ENCODE peak calls at places on chromosomes 16 and 17, in eight cellular contexts. One of them, this sample, is unnamed.

GRCh38 chr17:67422887-67423286 is 45.8 kb downstream of the PITPNC1 start:
- DNase-seq in cardiac fibroblast: no peak
- DNase-seq in AG10803: no peak
- DNase-seq in IMR-90: no peak
- DNase-seq in HL-60: no peak
- DNase-seq in astrocyte: peak
- DNase-seq in foreskin fibroblast: no peak
- DNase-seq in NB4: no peak
- DNase-seq in this sample: peak

GRCh38 chr17:82884923-82885322 is 45.1 kb upstream of the ZNF750 start:
- DNase-seq in cardiac fibroblast: no peak
- DNase-seq in AG10803: no peak
- DNase-seq in IMR-90: no peak
- DNase-seq in HL-60: no peak
- DNase-seq in astrocyte: no peak
- DNase-seq in foreskin fibroblast: no peak
- DNase-seq in NB4: no peak
- DNase-seq in this sample: no peak

GRCh38 chr16:47493358-47494337 is 32.5 kb downstream of the PHKB start:
- DNase-seq in cardiac fibroblast: no peak
- DNase-seq in AG10803: no peak
- DNase-seq in IMR-90: no peak
- DNase-seq in HL-60: no peak
- DNase-seq in astrocyte: no peak
- DNase-seq in foreskin fibroblast: no peak
- DNase-seq in NB4: peak
- DNase-seq in this sample: no peak

GRCh38 chr17:72624652-72625051 is 467.8 kb downstream of the SLC39A11 start:
- DNase-seq in cardiac fibroblast: peak
- DNase-seq in AG10803: no peak
- DNase-seq in IMR-90: no peak
- DNase-seq in HL-60: no peak
- DNase-seq in astrocyte: no peak
- DNase-seq in foreskin fibroblast: no peak
- DNase-seq in NB4: no peak
- DNase-seq in this sample: no peak

GRCh38 chr16:58012481-58012880 is 11.3 kb downstream of the USB1 start:
- DNase-seq in cardiac fibroblast: no peak
- DNase-seq in AG10803: no peak
- DNase-seq in IMR-90: no peak
- DNase-seq in HL-60: no peak
- DNase-seq in astrocyte: no peak
- DNase-seq in foreskin fibroblast: no peak
- DNase-seq in NB4: no peak
- DNase-seq in this sample: no peak

GRCh38 chr16:55532227-55532626 is 23.4 kb downstream of the LPCAT2 start:
- DNase-seq in cardiac fibroblast: no peak
- DNase-seq in AG10803: peak
- DNase-seq in IMR-90: peak
- DNase-seq in HL-60: no peak
- DNase-seq in astrocyte: no peak
- DNase-seq in foreskin fibroblast: no peak
- DNase-seq in NB4: no peak
- DNase-seq in this sample: no peak

GRCh38 chr17:40553694-40554534 is 11.4 kb downstream of the CCR7 start:
- DNase-seq in cardiac fibroblast: peak
- DNase-seq in AG10803: peak
- DNase-seq in IMR-90: peak
- DNase-seq in HL-60: no peak
- DNase-seq in astrocyte: peak
- DNase-seq in foreskin fibroblast: peak
- DNase-seq in NB4: peak
- DNase-seq in this sample: no peak

GRCh38 chr17:72378414-72379395 is 257.9 kb downstream of the SOX9 start:
- DNase-seq in cardiac fibroblast: no peak
- DNase-seq in AG10803: no peak
- DNase-seq in IMR-90: no peak
- DNase-seq in HL-60: no peak
- DNase-seq in astrocyte: no peak
- DNase-seq in foreskin fibroblast: no peak
- DNase-seq in NB4: no peak
- DNase-seq in this sample: no peak

GRCh38 chr17:82232322-82232785 is 3.5 kb downstream of the SLC16A3 start:
- DNase-seq in cardiac fibroblast: no peak
- DNase-seq in AG10803: no peak
- DNase-seq in IMR-90: no peak
- DNase-seq in HL-60: no peak
- DNase-seq in astrocyte: no peak
- DNase-seq in foreskin fibroblast: no peak
- DNase-seq in NB4: no peak
- DNase-seq in this sample: no peak

GRCh38 chr17:80396680-80397387 is 18.1 kb upstream of the ENDOV start:
- DNase-seq in cardiac fibroblast: no peak
- DNase-seq in AG10803: no peak
- DNase-seq in IMR-90: no peak
- DNase-seq in HL-60: no peak
- DNase-seq in astrocyte: no peak
- DNase-seq in foreskin fibroblast: no peak
- DNase-seq in NB4: no peak
- DNase-seq in this sample: no peak
- TF ChIP-seq CTCF in cardiac fibroblast: no peak
- TF ChIP-seq CTCF in AG10803: no peak
- TF ChIP-seq CTCF in IMR-90: no peak
- TF ChIP-seq CTCF in HL-60: no peak
- TF ChIP-seq CTCF in astrocyte: no peak
- TF ChIP-seq CTCF in foreskin fibroblast: no peak
- TF ChIP-seq CTCF in NB4: no peak
- TF ChIP-seq CTCF in this sample: no peak

DNA sequence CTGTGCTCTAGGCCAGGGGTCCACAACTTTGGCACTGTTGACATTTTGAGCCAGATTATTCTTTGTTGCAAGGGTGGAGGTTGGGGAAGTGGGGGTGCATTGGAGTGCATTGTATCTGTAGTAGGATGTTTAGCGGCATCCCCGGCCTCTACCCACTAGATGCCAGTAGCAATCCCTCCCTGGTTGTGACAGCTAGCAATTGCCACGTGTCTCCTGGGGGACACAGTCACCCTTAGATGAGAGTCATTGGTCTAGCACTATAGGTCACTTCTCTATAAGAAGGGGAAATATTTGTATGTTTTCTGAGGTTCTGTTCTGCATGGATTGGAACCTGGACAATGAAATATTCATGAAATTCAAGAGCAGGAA is 32.4 kb downstream of the MSI2 start:
- DNase-seq in cardiac fibroblast: no peak
- DNase-seq in AG10803: no peak
- DNase-seq in IMR-90: no peak
- DNase-seq in HL-60: peak
- DNase-seq in astrocyte: no peak
- DNase-seq in foreskin fibroblast: no peak
- DNase-seq in NB4: peak
- DNase-seq in this sample: no peak
- H3K4me3 ChIP-seq in cardiac fibroblast: no peak
- H3K4me3 ChIP-seq in AG10803: no peak
- H3K4me3 ChIP-seq in IMR-90: no peak
- H3K4me3 ChIP-seq in HL-60: no peak
- H3K4me3 ChIP-seq in astrocyte: no peak
- H3K4me3 ChIP-seq in foreskin fibroblast: no peak
- H3K4me3 ChIP-seq in NB4: no peak
- H3K4me3 ChIP-seq in this sample: peak

DNA sequence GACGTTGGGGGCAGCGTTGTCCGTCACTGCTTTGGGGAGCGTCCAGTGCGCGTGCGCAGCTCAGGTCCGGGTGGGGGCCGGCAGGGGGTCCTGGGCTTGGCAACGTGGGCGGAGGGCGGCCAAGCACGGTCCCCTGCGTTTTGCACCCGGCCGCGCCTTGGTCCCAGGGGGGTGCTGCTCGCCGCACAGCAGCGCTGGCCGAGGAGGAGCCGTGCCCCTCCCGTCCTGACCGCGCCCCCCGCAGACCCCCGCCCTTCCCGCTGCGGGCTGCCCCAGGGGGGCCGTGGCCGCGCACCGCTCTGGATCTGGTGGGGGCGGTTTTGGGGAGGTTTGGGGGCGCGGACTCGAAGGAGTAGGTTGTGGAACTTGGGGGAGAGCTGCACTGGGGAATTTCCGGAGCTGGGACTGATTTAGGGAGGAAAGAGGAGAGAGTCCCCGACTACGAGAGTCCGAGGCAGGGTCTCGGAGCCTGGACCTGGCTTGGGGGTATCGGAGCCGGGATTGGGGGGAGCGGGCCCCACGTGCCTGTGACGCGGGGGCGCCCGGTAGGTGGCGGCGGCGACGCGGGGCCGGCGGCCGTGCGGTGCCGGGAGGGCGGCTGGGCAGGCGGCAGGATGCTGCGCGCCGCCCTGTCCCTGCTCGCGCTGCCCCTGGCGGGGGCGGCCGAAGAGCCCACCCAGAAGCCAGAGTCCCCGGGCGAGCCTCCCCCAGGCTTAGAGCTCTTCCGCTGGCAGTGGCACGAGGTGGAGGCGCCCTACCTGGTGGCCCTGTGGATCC is at the start of gene SLC9A5:
- DNase-seq in cardiac fibroblast: no peak
- DNase-seq in AG10803: no peak
- DNase-seq in IMR-90: no peak
- DNase-seq in HL-60: no peak
- DNase-seq in astrocyte: no peak
- DNase-seq in foreskin fibroblast: no peak
- DNase-seq in NB4: peak
- DNase-seq in this sample: no peak
- TF ChIP-seq CTCF in cardiac fibroblast: no peak
- TF ChIP-seq CTCF in AG10803: no peak
- TF ChIP-seq CTCF in IMR-90: peak
- TF ChIP-seq CTCF in HL-60: no peak
- TF ChIP-seq CTCF in astrocyte: no peak
- TF ChIP-seq CTCF in foreskin fibroblast: no peak
- TF ChIP-seq CTCF in NB4: no peak
- TF ChIP-seq CTCF in this sample: no peak

GRCh38 chr17:61591018-61591417 is at the start of gene NACA2:
- DNase-seq in cardiac fibroblast: no peak
- DNase-seq in AG10803: no peak
- DNase-seq in IMR-90: no peak
- DNase-seq in HL-60: no peak
- DNase-seq in astrocyte: no peak
- DNase-seq in foreskin fibroblast: no peak
- DNase-seq in NB4: no peak
- DNase-seq in this sample: no peak
- H3K4me3 ChIP-seq in cardiac fibroblast: no peak
- H3K4me3 ChIP-seq in AG10803: no peak
- H3K4me3 ChIP-seq in IMR-90: no peak
- H3K4me3 ChIP-seq in HL-60: no peak
- H3K4me3 ChIP-seq in astrocyte: no peak
- H3K4me3 ChIP-seq in foreskin fibroblast: no peak
- H3K4me3 ChIP-seq in NB4: no peak
- H3K4me3 ChIP-seq in this sample: no peak

DNA sequence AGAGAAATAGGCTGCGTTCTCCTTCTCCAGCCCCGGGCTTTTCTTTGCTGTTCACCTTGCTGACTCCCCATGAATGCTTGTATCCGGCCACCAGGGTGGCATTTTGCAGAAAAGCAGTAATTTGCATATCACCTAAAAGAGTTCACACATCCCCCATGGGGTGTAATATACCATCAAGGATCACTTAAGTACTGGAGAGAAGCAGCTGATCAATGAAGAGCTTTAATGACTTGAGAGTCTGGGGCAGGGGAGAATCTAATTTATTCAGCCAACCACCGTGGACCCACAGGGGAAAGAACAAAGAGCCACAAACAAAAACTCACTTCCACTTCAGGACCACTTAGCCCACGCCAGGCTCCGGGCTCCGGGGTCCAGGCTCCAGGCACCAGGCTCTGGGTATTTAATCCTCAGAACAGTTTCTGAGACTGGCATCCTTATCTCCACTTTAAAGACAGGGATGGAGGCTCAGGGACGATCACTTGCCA is 33.9 kb upstream of the SEC14L1 start:
- DNase-seq in cardiac fibroblast: no peak
- DNase-seq in AG10803: no peak
- DNase-seq in IMR-90: no peak
- DNase-seq in HL-60: no peak
- DNase-seq in astrocyte: no peak
- DNase-seq in foreskin fibroblast: no peak
- DNase-seq in NB4: no peak
- DNase-seq in this sample: no peak
- TF ChIP-seq CTCF in cardiac fibroblast: peak
- TF ChIP-seq CTCF in AG10803: no peak
- TF ChIP-seq CTCF in IMR-90: no peak
- TF ChIP-seq CTCF in HL-60: no peak
- TF ChIP-seq CTCF in astrocyte: no peak
- TF ChIP-seq CTCF in foreskin fibroblast: no peak
- TF ChIP-seq CTCF in NB4: no peak
- TF ChIP-seq CTCF in this sample: no peak

GRCh38 chr17:63364387-63364786 is 81.7 kb downstream of the CYB561 start:
- DNase-seq in cardiac fibroblast: peak
- DNase-seq in AG10803: peak
- DNase-seq in IMR-90: peak
- DNase-seq in HL-60: no peak
- DNase-seq in astrocyte: peak
- DNase-seq in foreskin fibroblast: no peak
- DNase-seq in NB4: no peak
- DNase-seq in this sample: no peak

GRCh38 chr17:63358956-63359355 is 87.2 kb downstream of the CYB561 start:
- DNase-seq in cardiac fibroblast: no peak
- DNase-seq in AG10803: no peak
- DNase-seq in IMR-90: no peak
- DNase-seq in HL-60: no peak
- DNase-seq in astrocyte: no peak
- DNase-seq in foreskin fibroblast: no peak
- DNase-seq in NB4: no peak
- DNase-seq in this sample: no peak

GRCh38 chr17:63364944-63365343 is 81.2 kb downstream of the CYB561 start:
- DNase-seq in cardiac fibroblast: no peak
- DNase-seq in AG10803: no peak
- DNase-seq in IMR-90: no peak
- DNase-seq in HL-60: no peak
- DNase-seq in astrocyte: no peak
- DNase-seq in foreskin fibroblast: no peak
- DNase-seq in NB4: no peak
- DNase-seq in this sample: no peak

GRCh38 chr17:63358111-63358839 is 87.8 kb downstream of the CYB561 start:
- DNase-seq in cardiac fibroblast: peak
- DNase-seq in AG10803: peak
- DNase-seq in IMR-90: peak
- DNase-seq in HL-60: no peak
- DNase-seq in astrocyte: peak
- DNase-seq in foreskin fibroblast: peak
- DNase-seq in NB4: no peak
- DNase-seq in this sample: peak

GRCh38 chr17:63361182-63361581 is 84.9 kb downstream of the CYB561 start:
- DNase-seq in cardiac fibroblast: no peak
- DNase-seq in AG10803: no peak
- DNase-seq in IMR-90: no peak
- DNase-seq in HL-60: no peak
- DNase-seq in astrocyte: no peak
- DNase-seq in foreskin fibroblast: no peak
- DNase-seq in NB4: no peak
- DNase-seq in this sample: no peak
- H3K4me3 ChIP-seq in cardiac fibroblast: no peak
- H3K4me3 ChIP-seq in AG10803: no peak
- H3K4me3 ChIP-seq in IMR-90: no peak
- H3K4me3 ChIP-seq in HL-60: no peak
- H3K4me3 ChIP-seq in astrocyte: no peak
- H3K4me3 ChIP-seq in foreskin fibroblast: no peak
- H3K4me3 ChIP-seq in NB4: no peak
- H3K4me3 ChIP-seq in this sample: no peak

GRCh38 chr16:719815-720506 is 985 bp upstream of the ANTKMT start:
- DNase-seq in cardiac fibroblast: no peak
- DNase-seq in AG10803: no peak
- DNase-seq in IMR-90: no peak
- DNase-seq in HL-60: peak
- DNase-seq in astrocyte: no peak
- DNase-seq in foreskin fibroblast: no peak
- DNase-seq in NB4: peak
- DNase-seq in this sample: no peak
- TF ChIP-seq CTCF in cardiac fibroblast: peak
- TF ChIP-seq CTCF in AG10803: peak
- TF ChIP-seq CTCF in IMR-90: peak
- TF ChIP-seq CTCF in HL-60: no peak
- TF ChIP-seq CTCF in astrocyte: peak
- TF ChIP-seq CTCF in foreskin fibroblast: no peak
- TF ChIP-seq CTCF in NB4: peak
- TF ChIP-seq CTCF in this sample: peak